ENCODE peak calls at places on chromosomes 5 and 9, in nine cellular contexts. S is heart left ventricle, R is lower lobe of right lung, Y is A549, A is brain microvascular endothelial cell, D is Caco-2, L is type B pancreatic cell, I is fibroblast of lung, J is esophagus squamous epithelium. Q is an unnamed sample.

GRCh38 chr5:80318212-80318611 is 1.6 kb upstream of the SPZ1 start:
- DNase-seq in S (no peak), L (no peak), I (peak), Y (no peak), J (no peak), R (no peak), A (peak), D (no peak), Q (no peak)

GRCh38 chr5:153517105-153517700 is 26.7 kb downstream of the GRIA1 start:
- DNase-seq in R (no peak), Y (no peak), A (no peak), I (no peak), J (no peak), D (no peak), L (no peak), S (no peak), Q (no peak)

GRCh38 chr5:15254607-15255006 is 245.4 kb upstream of the FBXL7 start:
- DNase-seq in J (no peak), R (no peak), D (no peak), A (peak), L (no peak), Y (no peak), S (no peak), I (peak), Q (no peak)

GRCh38 chr9:2271426-2271825 is 256.3 kb downstream of the SMARCA2 start:
- DNase-seq in Y (no peak), R (no peak), S (no peak), J (no peak), D (no peak), L (no peak), A (no peak), I (peak), Q (no peak)

GRCh38 chr5:134892926-134893325 is 12.0 kb upstream of the PCBD2 start:
- DNase-seq in J (no peak), D (no peak), Y (no peak), R (no peak), S (no peak), L (no peak), I (no peak), A (no peak), Q (no peak)

GRCh38 chr5:42982107-42982622 is 58.0 kb downstream of the ANXA2R start:
- DNase-seq in L (no peak), J (no peak), S (no peak), R (no peak), A (no peak), D (peak), I (no peak), Y (no peak), Q (peak)

GRCh38 chr5:181127456-181127855 is 3.5 kb downstream of the OR2V1 start:
- DNase-seq in R (no peak), J (no peak), A (no peak), L (no peak), D (no peak), I (no peak), Y (no peak), S (no peak), Q (no peak)

GRCh38 chr5:112762113-112762810 is 24.6 kb downstream of the APC start:
- DNase-seq in I (peak), S (no peak), Y (no peak), R (no peak), A (no peak), J (no peak), L (no peak), D (no peak), Q (no peak)

GRCh38 chr9:129487307-129487657 is 133.6 kb downstream of the C9orf50 start:
- DNase-seq in Y (no peak), R (no peak), L (no peak), I (no peak), A (no peak), S (no peak), J (no peak), D (no peak), Q (no peak)

GRCh38 chr9:92717201-92718085 is 47.2 kb downstream of the BICD2 start:
- DNase-seq in A (no peak), S (no peak), L (peak), R (peak), J (no peak), I (no peak), Y (no peak), D (no peak), Q (no peak)

GRCh38 chr5:5145651-5146529 is 5.8 kb downstream of the ADAMTS16 start:
- DNase-seq in L (no peak), J (no peak), D (no peak), R (no peak), S (no peak), I (peak), A (peak), Y (no peak), Q (no peak)

GRCh38 chr5:141910271-141910673 is 13.4 kb upstream of the DELE1 start:
- DNase-seq in I (no peak), D (no peak), S (peak), J (no peak), A (no peak), L (no peak), Y (no peak), R (no peak), Q (no peak)

GRCh38 chr5:56233230-56233629 is at the start of gene ANKRD55:
- DNase-seq in R (no peak), L (no peak), J (no peak), D (no peak), A (no peak), Y (no peak), I (peak), S (no peak), Q (no peak)

GRCh38 chr5:30042677-30043076 is 1150.8 kb upstream of the CDH6 start:
- DNase-seq in L (no peak), J (no peak), D (no peak), S (no peak), Y (no peak), I (no peak), A (no peak), R (no peak), Q (no peak)

GRCh38 chr5:30041831-30042385 is 1151.6 kb upstream of the CDH6 start:
- DNase-seq in J (no peak), L (no peak), Y (no peak), R (no peak), D (no peak), S (no peak), A (no peak), I (no peak), Q (no peak)

GRCh38 chr5:30041291-30041690 is 1152.2 kb upstream of the CDH6 start:
- DNase-seq in J (no peak), L (no peak), D (no peak), I (no peak), A (no peak), R (no peak), Y (no peak), S (no peak), Q (no peak)

GRCh38 chr5:30039379-30039778 is 1154.1 kb upstream of the CDH6 start:
- DNase-seq in Y (no peak), A (no peak), D (no peak), L (no peak), S (no peak), R (no peak), I (no peak), J (no peak), Q (no peak)

DNA sequence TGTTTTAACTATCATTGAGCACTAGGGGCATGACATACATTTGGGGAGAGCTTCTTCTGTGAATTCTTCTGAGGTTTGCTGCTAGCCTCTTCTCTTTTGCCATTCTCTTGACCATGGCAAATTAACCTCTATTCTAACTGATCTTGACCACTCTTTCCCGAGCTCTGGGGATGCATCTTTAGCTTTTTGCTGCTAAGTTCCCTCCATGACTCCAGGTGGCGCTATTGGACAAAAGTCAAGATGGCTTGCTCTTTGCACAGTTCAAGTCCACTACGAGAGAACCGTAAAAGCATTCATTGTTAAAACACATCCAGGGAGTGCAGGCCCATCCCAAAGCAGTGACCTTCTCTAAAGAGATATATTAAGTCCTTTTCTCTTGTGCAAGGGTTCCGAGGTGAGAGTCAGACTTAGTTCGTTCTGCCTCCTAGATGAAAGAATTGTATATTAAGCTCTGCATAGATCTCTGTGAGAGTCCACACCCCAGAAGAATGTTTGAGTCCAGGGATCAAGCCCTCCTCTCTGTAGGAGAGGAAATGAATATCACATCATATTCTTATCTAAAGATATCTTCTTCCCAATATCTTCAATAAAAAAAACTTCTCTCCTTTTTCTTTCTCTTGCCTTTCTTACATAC is 1152.9 kb upstream of the CDH6 start:
- DNase-seq in R (no peak), Y (peak), A (peak), I (peak), S (no peak), L (no peak), D (peak), J (no peak), Q (peak)
- TF ChIP-seq CTCF in R (peak), Y (peak), A (peak), I (peak), S (peak), L (peak), D (peak), J (peak), Q (peak)

DNA sequence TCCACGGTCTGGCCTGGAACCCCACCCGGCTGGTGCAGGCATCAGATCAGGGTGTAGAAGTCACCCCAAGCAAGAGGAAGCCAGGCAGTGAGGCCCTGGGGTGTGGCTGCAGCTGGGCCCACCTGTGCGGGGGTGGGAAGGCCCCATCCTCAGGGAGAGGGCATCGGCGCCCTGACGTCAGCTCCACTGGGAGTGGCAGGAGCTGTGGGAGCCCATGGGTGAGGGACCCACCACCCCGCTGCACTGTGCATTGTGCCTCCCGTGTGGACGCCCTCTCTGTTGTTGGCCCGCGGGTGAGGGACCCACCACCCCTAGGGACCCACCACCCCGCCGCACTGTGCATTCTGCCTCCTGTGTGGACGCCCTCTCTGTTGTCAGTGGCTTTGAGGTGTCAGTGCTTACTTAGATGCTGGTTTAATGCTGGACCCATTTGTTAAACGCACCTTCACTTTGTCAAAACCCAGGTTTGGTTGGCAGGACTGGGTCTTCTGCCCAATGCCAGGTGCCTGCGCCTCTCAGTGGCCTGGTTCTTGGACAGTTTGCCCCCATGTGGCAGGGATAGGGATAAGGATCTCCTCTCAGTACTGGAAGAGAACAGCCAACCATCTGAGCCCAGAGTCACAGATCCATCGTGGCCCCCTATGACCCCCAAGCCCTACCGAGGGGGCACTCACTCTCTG is 6.9 kb upstream of the EXOC3 start:
- DNase-seq in L (no peak), Y (peak), D (peak), S (no peak), A (no peak), I (peak), J (no peak), R (peak), Q (peak)
- TF ChIP-seq CTCF in L (peak), Y (peak), D (peak), S (peak), A (peak), I (peak), J (peak), R (no peak), Q (no peak)

GRCh38 chr9:114852050-114852594 is 46.3 kb upstream of the TNFSF15 start:
- DNase-seq in S (no peak), J (no peak), I (peak), L (no peak), A (peak), Y (no peak), R (peak), D (peak), Q (peak)

GRCh38 chr9:114849450-114849849 is 43.6 kb upstream of the TNFSF15 start:
- DNase-seq in A (no peak), R (no peak), I (no peak), L (no peak), J (no peak), S (no peak), Y (no peak), D (no peak), Q (no peak)

GRCh38 chr9:114853071-114853865 is 47.4 kb upstream of the TNFSF15 start:
- DNase-seq in I (no peak), A (no peak), Y (no peak), D (peak), R (no peak), L (no peak), S (no peak), J (no peak), Q (no peak)

GRCh38 chr9:114851301-114851700 is 45.5 kb upstream of the TNFSF15 start:
- DNase-seq in L (no peak), D (no peak), R (no peak), I (no peak), S (no peak), A (no peak), J (no peak), Y (no peak), Q (no peak)

GRCh38 chr9:114850871-114851270 is 45.0 kb upstream of the TNFSF15 start:
- DNase-seq in D (no peak), A (no peak), J (no peak), I (no peak), L (no peak), Y (no peak), S (no peak), R (no peak), Q (no peak)
- TF ChIP-seq CTCF in D (no peak), A (no peak), J (no peak), I (no peak), L (no peak), Y (no peak), S (no peak), R (no peak), Q (no peak)

GRCh38 chr5:81389015-81389414 is 4.9 kb downstream of the ACOT12 start:
- DNase-seq in I (no peak), L (no peak), D (no peak), Y (no peak), A (no peak), S (no peak), J (no peak), R (no peak), Q (no peak)

GRCh38 chr5:81397169-81397568 is 3.2 kb upstream of the ACOT12 start:
- DNase-seq in I (peak), L (no peak), A (peak), R (no peak), S (peak), J (no peak), D (no peak), Y (no peak), Q (no peak)

GRCh38 chr5:81395262-81395661 is 1.3 kb upstream of the ACOT12 start:
- DNase-seq in I (no peak), R (no peak), L (no peak), D (no peak), J (no peak), S (no peak), A (no peak), Y (no peak), Q (no peak)

GRCh38 chr5:81393783-81394718 is at the start of gene ACOT12:
- DNase-seq in L (peak), R (peak), D (no peak), S (no peak), J (no peak), Y (no peak), A (peak), I (peak), Q (peak)

GRCh38 chr5:81393430-81393782 is 528 bp downstream of the ACOT12 start:
- DNase-seq in A (no peak), D (no peak), Y (no peak), R (no peak), S (no peak), I (no peak), J (no peak), L (no peak), Q (no peak)
- TF ChIP-seq CTCF in A (no peak), D (no peak), Y (peak), R (no peak), S (no peak), I (peak), J (no peak), L (no peak), Q (no peak)

GRCh38 chr9:109880276-109881169 is 100.5 kb downstream of the PALM2AKAP2 start:
- DNase-seq in D (peak), I (peak), R (no peak), L (no peak), S (no peak), J (no peak), A (peak), Y (peak), Q (peak)
- TF ChIP-seq CTCF in D (peak), I (peak), R (peak), L (peak), S (peak), J (peak), A (peak), Y (peak), Q (peak)

GRCh38 chr5:132525299-132525724 is 18.0 kb downstream of the IL5 start:
- DNase-seq in I (no peak), J (no peak), R (no peak), D (no peak), A (no peak), S (no peak), L (no peak), Y (no peak), Q (no peak)

GRCh38 chr5:132528866-132529634 is 14.3 kb downstream of the IL5 start:
- DNase-seq in J (no peak), A (no peak), Y (no peak), R (no peak), D (no peak), L (no peak), I (no peak), S (no peak), Q (no peak)

GRCh38 chr5:132526290-132526973 is 16.9 kb downstream of the IL5 start:
- DNase-seq in A (peak), I (peak), J (no peak), Y (peak), R (peak), L (no peak), D (peak), S (no peak), Q (peak)

GRCh38 chr5:132530946-132531345 is 12.4 kb downstream of the IL5 start:
- DNase-seq in D (no peak), I (no peak), A (no peak), R (no peak), L (no peak), Y (no peak), J (no peak), S (no peak), Q (no peak)

GRCh38 chr5:132526974-132527564 is 16.3 kb downstream of the IL5 start:
- DNase-seq in A (no peak), J (no peak), L (no peak), I (no peak), D (no peak), Y (no peak), S (no peak), R (no peak), Q (no peak)
- TF ChIP-seq CTCF in A (no peak), J (no peak), L (no peak), I (no peak), D (no peak), Y (no peak), S (no peak), R (no peak), Q (no peak)

DNA sequence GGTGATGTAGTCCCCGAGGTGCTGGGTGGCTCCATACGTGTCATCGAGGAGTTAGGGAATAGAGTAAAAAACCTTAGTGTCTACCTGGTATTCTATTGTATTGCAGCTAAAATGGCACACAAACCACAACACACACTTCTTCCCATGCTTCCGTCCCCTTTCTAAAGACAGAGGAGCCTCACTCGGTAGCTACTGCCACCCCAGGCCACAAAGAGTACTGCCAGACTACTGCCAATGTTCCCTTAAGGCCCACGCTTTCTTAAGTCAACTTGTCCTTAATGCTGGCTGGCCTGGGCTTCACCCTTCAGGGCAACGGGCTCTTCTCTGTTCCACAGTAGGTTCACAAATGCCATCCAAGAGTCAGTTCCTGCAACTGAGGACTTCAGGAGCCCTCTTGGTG is 673.0 kb downstream of the ELAVL2 start:
- DNase-seq in Y (no peak), I (no peak), J (no peak), S (no peak), D (no peak), L (no peak), A (no peak), R (no peak), Q (no peak)
- TF ChIP-seq CTCF in Y (no peak), I (no peak), J (no peak), S (no peak), D (no peak), L (peak), A (no peak), R (no peak), Q (no peak)

GRCh38 chr5:105506692-105507277 is 1944.2 kb upstream of the NUDT12 start:
- DNase-seq in J (no peak), L (no peak), A (peak), S (no peak), Y (no peak), I (peak), R (no peak), D (no peak), Q (peak)
- TF ChIP-seq CTCF in J (no peak), L (peak), A (peak), S (peak), Y (no peak), I (peak), R (peak), D (peak), Q (peak)

Q was measured in Calu3.